ENCODE peak calls at places on chromosomes 13 and 19, in nine cellular contexts. W, S, U, L, B, J, A, X and C are unnamed samples.

GRCh38 chr19:12967907-12968306 is 1.5 kb upstream of the DAND5 start:
- DNase-seq in X (no peak), S (no peak), J (no peak), L (no peak), W (no peak), U (no peak), A (no peak), B (no peak), C (no peak)

GRCh38 chr13:40149611-40150283 is 494.3 kb downstream of the COG6 start:
- DNase-seq in U (peak), A (peak), W (no peak), J (no peak), B (peak), X (peak), L (no peak), S (no peak), C (peak)

GRCh38 chr13:109784590-109785140 is 1.7 kb downstream of the IRS2 start:
- DNase-seq in J (peak), B (no peak), W (peak), U (no peak), A (peak), X (peak), L (peak), S (no peak), C (peak)

GRCh38 chr13:99995503-99996176 is 14.1 kb downstream of the ZIC2 start:
- DNase-seq in J (no peak), X (no peak), U (no peak), S (no peak), B (peak), W (no peak), A (no peak), L (no peak), C (no peak)

GRCh38 chr19:1855040-1855827 is 7.0 kb upstream of the REXO1 start:
- DNase-seq in L (peak), S (peak), W (peak), J (peak), U (peak), X (peak), A (peak), B (peak), C (peak)

GRCh38 chr13:40315416-40316064 is 350.9 kb downstream of the FOXO1 start:
- DNase-seq in U (no peak), W (no peak), A (no peak), L (no peak), J (no peak), B (peak), S (no peak), X (peak), C (no peak)

GRCh38 chr13:82717249-82717648 is 1165.0 kb downstream of the SLITRK1 start:
- DNase-seq in U (no peak), L (no peak), A (peak), J (no peak), B (peak), S (no peak), W (no peak), X (no peak), C (peak)

GRCh38 chr13:106916329-106916728 is 348.4 kb upstream of the ARGLU1 start:
- DNase-seq in J (no peak), L (no peak), B (no peak), W (no peak), U (no peak), X (no peak), S (no peak), A (no peak), C (peak)

GRCh38 chr13:93244141-93244917 is 17.7 kb downstream of the GPC6 start:
- DNase-seq in L (no peak), S (no peak), U (no peak), J (no peak), A (peak), W (peak), B (peak), X (no peak), C (peak)

GRCh38 chr13:73462241-73462640 is 403.4 kb downstream of the KLF5 start:
- DNase-seq in X (no peak), S (no peak), U (no peak), A (no peak), J (no peak), L (no peak), W (no peak), B (no peak), C (peak)

GRCh38 chr13:49098198-49098597 is 121.9 kb upstream of the MLNR start:
- DNase-seq in A (peak), L (no peak), X (no peak), S (no peak), W (no peak), B (peak), J (no peak), U (no peak), C (peak)

GRCh38 chr19:6713773-6714692 is 6.4 kb downstream of the C3 start:
- DNase-seq in W (no peak), X (no peak), U (no peak), S (no peak), B (no peak), A (no peak), L (peak), J (no peak), C (no peak)